ENCODE peak calls at places on chromosomes 16 and 17, in four cellular contexts. F is left ventricle myocardium inferior, L is GM06990, A is fibroblast of villous mesenchyme. B is an unnamed sample.

GRCh38 chr17:27526603-27527002 is 70.4 kb downstream of the KSR1 start:
- DNase-seq in A (peak), L (peak), F (peak), B (peak)

GRCh38 chr17:57528084-57528451 is 217.0 kb downstream of the CCDC182 start:
- DNase-seq in A (peak), L (no peak), F (no peak), B (no peak)

GRCh38 chr17:15955793-15956541 is 11.0 kb downstream of the ADORA2B start:
- DNase-seq in A (peak), L (no peak), F (no peak), B (no peak)

GRCh38 chr17:57466042-57466471 is 209.7 kb downstream of the MSI2 start:
- DNase-seq in A (no peak), L (no peak), F (no peak), B (no peak)

GRCh38 chr17:27236710-27237315 is 57.1 kb upstream of the WSB1 start:
- DNase-seq in A (peak), L (no peak), F (peak), B (peak)

GRCh38 chr16:12781777-12782176 is 21.9 kb downstream of the CPPED1 start:
- DNase-seq in A (no peak), L (no peak), F (no peak), B (no peak)

GRCh38 chr16:74774223-74775139 is at the start of gene FA2H:
- DNase-seq in F (peak), L (peak), A (peak), B (no peak)

GRCh38 chr17:47224971-47225370 is 15.8 kb downstream of the MYL4 start:
- DNase-seq in A (no peak), L (no peak), F (no peak), B (peak)

GRCh38 chr17:60630352-60630751 is 30.4 kb downstream of the PPM1D start:
- DNase-seq in L (no peak), F (peak), A (peak), B (peak)

GRCh38 chr17:7132511-7133094 is 18.0 kb upstream of the ASGR2 start:
- DNase-seq in L (peak), A (no peak), F (no peak), B (no peak)

GRCh38 chr16:62041401-62041800 is 5.2 kb upstream of the CDH8 start:
- DNase-seq in L (no peak), A (peak), F (no peak), B (peak)

GRCh38 chr17:81601525-81602120 is 35.3 kb downstream of the NPLOC4 start:
- DNase-seq in F (no peak), A (peak), L (no peak), B (peak)

GRCh38 chr16:74868501-74868900 is 93.9 kb upstream of the FA2H start:
- DNase-seq in F (no peak), A (peak), L (no peak), B (peak)

GRCh38 chr17:10649031-10649430 is 8.1 kb downstream of the MYH3 start:
- DNase-seq in A (peak), L (no peak), F (no peak), B (peak)

GRCh38 chr17:27647755-27648154 is 16.8 kb downstream of the LGALS9 start:
- DNase-seq in L (no peak), A (no peak), F (no peak), B (no peak)

GRCh38 chr16:87762071-87762571 is 3.7 kb downstream of the KLHDC4 start:
- DNase-seq in A (no peak), F (no peak), L (no peak), B (no peak)

GRCh38 chr17:30969989-30970680 is 704 bp upstream of the RNF135 start:
- DNase-seq in A (no peak), F (no peak), L (no peak), B (peak)

GRCh38 chr17:62732125-62732524 is 76.0 kb downstream of the MARCHF10 start:
- DNase-seq in A (no peak), F (no peak), L (no peak), B (no peak)

GRCh38 chr17:32873114-32873513 is 3.8 kb downstream of the MYO1D start:
- DNase-seq in L (no peak), F (no peak), A (no peak), B (no peak)

GRCh38 chr16:54351171-54351570 is 64.6 kb upstream of the IRX3 start:
- DNase-seq in A (no peak), L (no peak), F (no peak), B (no peak)

GRCh38 chr16:10635367-10636021 is 55.1 kb upstream of the EMP2 start:
- DNase-seq in F (no peak), L (no peak), A (no peak), B (no peak)

GRCh38 chr16:12518238-12519004 is 285.3 kb downstream of the CPPED1 start:
- DNase-seq in A (no peak), F (no peak), L (no peak), B (no peak)

GRCh38 chr16:30532285-30533145 is 2.1 kb downstream of the ZNF747 start:
- DNase-seq in L (no peak), A (no peak), F (no peak), B (no peak)

GRCh38 chr17:67019126-67019507 is 25.2 kb upstream of the CACNG1 start:
- DNase-seq in A (no peak), F (no peak), L (no peak), B (no peak)

GRCh38 chr16:3580271-3580670 is 3.1 kb upstream of the NLRC3 start:
- DNase-seq in L (no peak), F (no peak), A (no peak), B (no peak)

GRCh38 chr17:17500999-17501605 is 4.9 kb upstream of the RASD1 start:
- DNase-seq in A (no peak), F (no peak), L (no peak), B (no peak)

GRCh38 chr16:11142261-11142630 is 113.8 kb downstream of the SOCS1 start:
- DNase-seq in A (no peak), L (no peak), F (peak), B (no peak)

GRCh38 chr16:6484931-6485330 is 847.7 kb upstream of the RBFOX1 start:
- DNase-seq in F (no peak), L (no peak), A (no peak), B (no peak)

GRCh38 chr16:6482861-6483530 is 849.6 kb upstream of the RBFOX1 start:
- DNase-seq in A (no peak), F (no peak), L (peak), B (no peak)

GRCh38 chr16:6484121-6484520 is 848.5 kb upstream of the RBFOX1 start:
- DNase-seq in L (no peak), A (no peak), F (no peak), B (no peak)

GRCh38 chr16:6481894-6482293 is 850.8 kb upstream of the RBFOX1 start:
- DNase-seq in F (no peak), A (no peak), L (no peak), B (no peak)

GRCh38 chr16:6483634-6484033 is 849.0 kb upstream of the RBFOX1 start:
- DNase-seq in A (no peak), L (no peak), F (no peak), B (no peak)
- H3K4me3 ChIP-seq in A (no peak), L (no peak), F (no peak), B (no peak)

DNA sequence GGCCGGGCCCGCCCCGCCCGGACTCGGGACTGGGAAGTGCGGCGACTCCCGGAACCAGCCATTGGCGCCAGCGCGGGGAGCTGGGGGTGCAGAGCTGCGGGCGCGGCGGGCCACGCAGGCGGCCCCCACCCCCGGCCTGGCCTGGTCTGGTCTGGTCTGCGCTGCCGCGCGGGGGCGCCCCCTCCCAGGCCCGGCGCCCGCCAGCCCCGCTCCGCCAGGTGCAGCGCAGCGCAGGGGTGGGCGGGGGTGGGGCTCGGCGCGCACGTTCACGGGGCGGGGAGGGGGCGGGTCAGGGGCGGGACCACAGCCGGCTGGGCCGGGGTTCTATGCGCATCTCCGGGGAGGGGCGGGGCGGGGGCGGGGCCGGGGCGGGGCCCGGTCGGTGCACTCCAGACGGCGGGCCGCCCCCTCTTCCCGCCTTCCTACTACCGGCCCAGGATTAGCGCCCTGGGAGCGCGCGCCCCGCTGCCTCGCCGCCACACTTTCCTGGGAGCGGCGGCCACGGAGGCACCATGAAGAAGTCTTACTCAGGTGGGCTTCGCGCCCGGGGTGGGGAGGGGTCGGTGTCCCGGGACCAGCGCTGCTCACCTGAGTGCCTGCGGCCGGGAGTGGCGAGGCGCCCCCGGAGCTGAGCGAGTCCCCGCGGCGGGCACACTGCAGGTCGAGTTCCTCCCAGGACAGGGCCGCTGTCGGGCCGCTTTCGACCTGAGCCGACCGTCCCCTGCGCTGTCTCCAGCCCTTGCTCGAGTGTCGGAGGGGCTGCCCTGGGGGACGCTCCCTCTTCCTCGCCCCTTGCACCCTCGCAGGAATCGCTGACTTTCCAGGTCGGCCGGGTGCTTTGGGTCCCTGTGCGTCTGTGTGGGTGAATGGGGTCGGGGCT is 140.5 kb downstream of the SEC14L1 start:
- DNase-seq in F (peak), A (peak), L (peak), B (no peak)
- TF ChIP-seq CTCF in F (peak), A (no peak), L (no peak), B (no peak)

GRCh38 chr16:1871974-1872635 is at the start of gene MEIOB:
- DNase-seq in A (peak), L (peak), F (no peak), B (no peak)
- H3K4me3 ChIP-seq in A (peak), L (no peak), F (peak), B (no peak)

GRCh38 chr17:29342148-29342765 is 47.9 kb upstream of the TAOK1 start:
- DNase-seq in L (no peak), F (no peak), A (no peak), B (no peak)
- TF ChIP-seq CTCF in L (no peak), F (no peak), A (no peak), B (no peak)

DNA sequence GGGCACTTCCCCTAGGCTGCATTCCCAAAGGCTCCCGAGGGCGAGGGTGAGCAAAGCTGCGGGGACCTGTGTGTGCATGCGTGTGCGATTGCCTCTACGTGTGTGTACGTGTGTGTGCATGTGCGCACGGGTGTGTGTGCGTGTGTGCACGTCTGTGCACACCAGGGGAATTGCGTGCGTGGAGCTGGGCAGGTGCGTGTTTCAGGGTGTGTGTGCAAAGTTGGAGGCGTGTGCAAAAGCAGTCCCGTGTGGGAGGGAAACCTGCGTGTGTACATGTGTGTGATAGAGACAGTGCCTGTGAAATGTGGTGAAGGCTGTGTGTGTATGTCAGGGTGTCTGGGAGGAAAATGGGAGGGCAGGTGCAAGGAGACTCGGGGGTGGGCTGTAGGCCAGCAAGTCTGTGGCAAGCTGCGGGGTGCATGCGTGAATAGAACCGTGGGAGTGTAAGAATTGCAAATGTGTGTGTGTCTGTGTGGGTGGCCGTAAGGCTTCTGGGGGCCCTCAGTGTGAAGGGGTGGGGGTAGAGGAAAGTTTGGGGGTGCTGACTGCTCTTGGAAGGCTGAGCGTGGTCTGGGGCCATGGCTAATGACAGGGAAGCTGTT is 481 bp downstream of the SEC14L5 start:
- DNase-seq in L (no peak), A (no peak), F (no peak), B (no peak)
- H3K4me3 ChIP-seq in L (peak), A (peak), F (peak), B (peak)

GRCh38 chr16:67563708-67564468 is 1.6 kb downstream of the CTCF start:
- DNase-seq in F (no peak), A (peak), L (no peak), B (peak)

GRCh38 chr16:67561824-67562525 is 351 bp upstream of the CTCF start:
- DNase-seq in L (peak), A (peak), F (peak), B (peak)

GRCh38 chr16:67562526-67562917 is at the start of gene CTCF:
- DNase-seq in F (peak), A (peak), L (peak), B (peak)

GRCh38 chr16:67561501-67561823 is 864 bp upstream of the CTCF start:
- DNase-seq in A (no peak), F (no peak), L (no peak), B (no peak)

GRCh38 chr16:67562918-67563707 is 787 bp downstream of the CTCF start:
- DNase-seq in A (peak), L (peak), F (peak), B (no peak)
- TF ChIP-seq CTCF in A (peak), L (peak), F (peak), B (no peak)

GRCh38 chr17:8963017-8963416 is 2.5 kb downstream of the PIK3R5 start:
- DNase-seq in F (no peak), A (no peak), L (no peak), B (no peak)
- H3K4me3 ChIP-seq in F (no peak), A (no peak), L (peak), B (no peak)

GRCh38 chr16:67844441-67844840 is 2.3 kb upstream of the NUTF2 start:
- DNase-seq in A (peak), L (no peak), F (no peak), B (peak)

GRCh38 chr16:67843343-67843765 is 1.2 kb downstream of the THAP11 start:
- DNase-seq in A (no peak), F (no peak), L (no peak), B (no peak)

GRCh38 chr16:67841198-67841815 is 813 bp upstream of the THAP11 start:
- DNase-seq in A (no peak), L (no peak), F (no peak), B (no peak)

GRCh38 chr16:67841816-67842508 is at the start of gene THAP11:
- DNase-seq in F (peak), L (peak), A (peak), B (peak)

DNA sequence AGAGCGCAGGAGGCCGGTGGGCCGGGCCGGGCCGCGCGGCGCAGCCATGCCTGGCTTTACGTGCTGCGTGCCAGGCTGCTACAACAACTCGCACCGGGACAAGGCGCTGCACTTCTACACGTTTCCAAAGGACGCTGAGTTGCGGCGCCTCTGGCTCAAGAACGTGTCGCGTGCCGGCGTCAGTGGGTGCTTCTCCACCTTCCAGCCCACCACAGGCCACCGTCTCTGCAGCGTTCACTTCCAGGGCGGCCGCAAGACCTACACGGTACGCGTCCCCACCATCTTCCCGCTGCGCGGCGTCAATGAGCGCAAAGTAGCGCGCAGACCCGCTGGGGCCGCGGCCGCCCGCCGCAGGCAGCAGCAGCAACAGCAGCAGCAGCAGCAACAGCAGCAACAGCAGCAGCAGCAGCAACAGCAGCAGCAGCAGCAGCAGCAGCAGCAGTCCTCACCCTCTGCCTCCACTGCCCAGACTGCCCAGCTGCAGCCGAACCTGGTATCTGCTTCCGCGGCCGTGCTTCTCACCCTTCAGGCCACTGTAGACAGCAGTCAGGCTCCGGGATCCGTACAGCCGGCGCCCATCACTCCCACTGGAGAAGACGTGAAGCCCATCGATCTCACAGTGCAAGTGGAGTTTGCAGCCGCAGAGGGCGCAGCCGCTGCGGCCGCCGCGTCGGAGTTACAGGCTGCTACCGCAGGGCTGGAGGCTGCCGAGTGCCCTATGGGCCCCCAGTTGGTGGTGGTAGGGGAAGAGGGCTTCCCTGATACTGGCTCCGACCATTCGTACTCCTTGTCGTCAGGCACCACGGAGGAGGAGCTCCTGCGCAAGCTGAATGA is 606 bp downstream of the THAP11 start:
- DNase-seq in A (peak), L (peak), F (peak), B (peak)
- TF ChIP-seq CTCF in A (peak), L (peak), F (peak), B (peak)

B was measured in fibroblast of mammary gland.